ENCODE peak calls at places on chromosome 6, in ten cellular contexts. R is H54; O is stimulated activated CD8-positive, alpha-beta memory T cell treated with anti-CD3 and anti-CD28 coated beads, Interleukin-2, amount 100 ng/mL, for 1 hour; G is HS-27A; W is breast epithelium; A is MV-4-11; E is PC-3; Y is retina; I is NCI-H1105; F is activated CD4-positive, alpha-beta T cell treated with anti-CD3 and anti-CD28 coated beads, Interleukin-2, amount 10 ng/mL, durations not matched to agents 24 days and 14 days. D is an unnamed sample.

GRCh38 chr6:63440057-63440456 is 120.3 kb upstream of the LGSN start:
- DNase-seq in G (no peak), W (no peak), R (no peak), I (no peak), Y (no peak), E (no peak), O (no peak), A (no peak), F (no peak), D (peak)

GRCh38 chr6:136236491-136237293 is 13.4 kb downstream of the MTFR2 start:
- DNase-seq in Y (no peak), A (peak), I (no peak), F (no peak), W (no peak), R (no peak), G (no peak), O (no peak), E (no peak), D (no peak)

GRCh38 chr6:113329942-113330897 is 526.9 kb upstream of the MARCKS start:
- DNase-seq in I (no peak), G (no peak), W (no peak), A (no peak), R (no peak), F (no peak), O (no peak), E (no peak), Y (no peak), D (no peak)

GRCh38 chr6:147716434-147716833 is 207.9 kb downstream of the SAMD5 start:
- DNase-seq in E (no peak), F (no peak), O (no peak), A (no peak), R (no peak), W (no peak), I (no peak), Y (no peak), G (no peak), D (no peak)

GRCh38 chr6:36915599-36915998 is 29.8 kb downstream of the C6orf89 start:
- DNase-seq in E (no peak), G (no peak), F (no peak), I (no peak), W (no peak), R (no peak), A (peak), Y (no peak), O (no peak), D (no peak)

GRCh38 chr6:43074847-43075741 is 1.0 kb upstream of the PTK7 start:
- DNase-seq in W (no peak), G (no peak), R (no peak), F (no peak), E (no peak), I (no peak), O (no peak), A (no peak), Y (no peak), D (no peak)

GRCh38 chr6:166939276-166939816 is 17.0 kb downstream of the RNASET2 start:
- DNase-seq in W (no peak), R (no peak), O (no peak), F (no peak), G (no peak), A (no peak), Y (no peak), I (no peak), E (no peak), D (no peak)

GRCh38 chr6:34671801-34672656 is 24.5 kb downstream of the ILRUN start:
- DNase-seq in I (no peak), Y (no peak), E (peak), R (peak), A (peak), O (peak), W (no peak), G (peak), F (peak), D (peak)

GRCh38 chr6:100353276-100354015 is 111.3 kb downstream of the SIM1 start:
- DNase-seq in F (no peak), O (no peak), W (no peak), I (no peak), G (no peak), E (peak), A (peak), R (no peak), Y (no peak), D (no peak)

D was measured in Calu3.